ENCODE peak calls at places on chromosomes 7 and 10, in seven cellular contexts. I is MCF 10A, Y is GM20000, A is H9, N is hepatocyte, K is choroid plexus epithelial cell, O is endothelial cell of umbilical vein. J is an unnamed sample.

GRCh38 chr10:63373176-63373575 is 92.6 kb downstream of the JMJD1C start:
- DNase-seq in I (no peak), Y (no peak), A (no peak), N (no peak), K (no peak), O (no peak), J (no peak)

GRCh38 chr10:118572286-118573041 is 23.0 kb downstream of the PRLHR start:
- DNase-seq in I (no peak), Y (no peak), A (no peak), N (no peak), K (no peak), O (no peak), J (peak)

GRCh38 chr10:15485684-15486316 is 114.7 kb upstream of the FAM171A1 start:
- DNase-seq in I (peak), Y (no peak), A (no peak), N (no peak), K (peak), O (no peak), J (peak)

GRCh38 chr10:120598377-120598776 is 141.3 kb downstream of the PLPP4 start:
- DNase-seq in I (no peak), Y (no peak), A (peak), N (no peak), K (no peak), O (no peak), J (no peak)

GRCh38 chr7:16071246-16071857 is 350.0 kb downstream of the CRPPA start:
- DNase-seq in I (peak), Y (peak), A (no peak), N (peak), K (peak), O (peak), J (peak)

GRCh38 chr7:99253369-99253768 is 19.3 kb upstream of the MYH16 start:
- DNase-seq in I (no peak), Y (no peak), A (no peak), N (no peak), K (no peak), O (no peak), J (no peak)

GRCh38 chr7:143130541-143130940 is 1.3 kb upstream of the PIP start:
- DNase-seq in I (no peak), Y (no peak), A (no peak), N (no peak), K (no peak), O (no peak), J (no peak)

GRCh38 chr10:22849077-22849810 is 78.6 kb upstream of the ARMC3 start:
- DNase-seq in I (peak), Y (no peak), A (no peak), N (peak), K (peak), O (peak), J (peak)

GRCh38 chr10:71766717-71767419 is 6.5 kb downstream of the VSIR start:
- DNase-seq in I (peak), Y (peak), A (no peak), N (peak), K (peak), O (peak), J (peak)

GRCh38 chr7:139610595-139610994 is 87.1 kb downstream of the CLEC2L start:
- DNase-seq in I (no peak), Y (no peak), A (no peak), N (no peak), K (no peak), O (no peak), J (no peak)

GRCh38 chr10:15168296-15168780 is at the start of gene NMT2:
- DNase-seq in I (no peak), Y (no peak), A (peak), N (no peak), K (no peak), O (peak), J (no peak)

GRCh38 chr7:1103009-1103788 is 15.3 kb downstream of the GPER1 start:
- DNase-seq in I (no peak), Y (peak), A (no peak), N (peak), K (peak), O (no peak), J (no peak)

GRCh38 chr10:73253226-73253557 is 748 bp upstream of the MRPS16 start:
- DNase-seq in I (no peak), Y (peak), A (no peak), N (peak), K (peak), O (no peak), J (no peak)

GRCh38 chr10:121781101-121781500 is 146.7 kb downstream of the ATE1 start:
- DNase-seq in I (peak), Y (no peak), A (no peak), N (peak), K (no peak), O (no peak), J (no peak)

GRCh38 chr10:54131833-54132232 is 669.2 kb downstream of the PCDH15 start:
- DNase-seq in I (no peak), Y (no peak), A (no peak), N (no peak), K (no peak), O (no peak), J (no peak)

GRCh38 chr7:2802082-2802481 is 42.0 kb downstream of the GNA12 start:
- DNase-seq in I (no peak), Y (no peak), A (no peak), N (no peak), K (peak), O (peak), J (peak)

GRCh38 chr7:22934023-22934422 is 79.9 kb downstream of the HYCC1 start:
- DNase-seq in I (no peak), Y (no peak), A (no peak), N (no peak), K (no peak), O (no peak), J (peak)

GRCh38 chr7:45221896-45222604 is 64.5 kb downstream of the RAMP3 start:
- DNase-seq in I (no peak), Y (no peak), A (peak), N (no peak), K (no peak), O (no peak), J (no peak)

GRCh38 chr7:28091190-28091589 is 89.4 kb downstream of the JAZF1 start:
- DNase-seq in I (no peak), Y (no peak), A (no peak), N (no peak), K (peak), O (no peak), J (no peak)

GRCh38 chr7:76223286-76223972 is 21.7 kb downstream of the SRRM3 start:
- DNase-seq in I (no peak), Y (no peak), A (no peak), N (no peak), K (no peak), O (no peak), J (no peak)

GRCh38 chr10:69874464-69874863 is 72.8 kb downstream of the COL13A1 start:
- DNase-seq in I (peak), Y (no peak), A (no peak), N (no peak), K (peak), O (peak), J (peak)

GRCh38 chr7:123791001-123791400 is 42.2 kb upstream of the WASL start:
- DNase-seq in I (no peak), Y (no peak), A (no peak), N (no peak), K (no peak), O (no peak), J (no peak)

GRCh38 chr7:150927157-150927953 is 50.8 kb downstream of the KCNH2 start:
- DNase-seq in I (no peak), Y (no peak), A (no peak), N (no peak), K (no peak), O (no peak), J (peak)

GRCh38 chr7:22447008-22447407 is 53.0 kb downstream of the STEAP1B start:
- DNase-seq in I (no peak), Y (peak), A (no peak), N (no peak), K (no peak), O (no peak), J (no peak)

GRCh38 chr10:35228058-35228457 is 101.4 kb downstream of the CREM start:
- DNase-seq in I (no peak), Y (no peak), A (no peak), N (no peak), K (no peak), O (no peak), J (no peak)

GRCh38 chr7:83850037-83850619 is 201.2 kb upstream of the SEMA3E start:
- DNase-seq in I (no peak), Y (no peak), A (no peak), N (no peak), K (peak), O (no peak), J (peak)

GRCh38 chr10:132665946-132666732 is 119.8 kb downstream of the NKX6-2 start:
- DNase-seq in I (peak), Y (no peak), A (no peak), N (no peak), K (peak), O (peak), J (peak)

GRCh38 chr10:63573068-63573697 is 52.0 kb downstream of the REEP3 start:
- DNase-seq in I (peak), Y (peak), A (no peak), N (peak), K (peak), O (peak), J (peak)

GRCh38 chr10:120760246-120760645 is 90.9 kb upstream of the WDR11 start:
- DNase-seq in I (no peak), Y (no peak), A (no peak), N (no peak), K (no peak), O (peak), J (no peak)

GRCh38 chr7:43593010-43593409 is 10.1 kb downstream of the STK17A start:
- DNase-seq in I (no peak), Y (no peak), A (no peak), N (no peak), K (no peak), O (no peak), J (no peak)

GRCh38 chr7:130896051-130896881 is 162.3 kb upstream of the KLF14 start:
- DNase-seq in I (no peak), Y (no peak), A (no peak), N (no peak), K (peak), O (no peak), J (peak)

GRCh38 chr7:15954671-15955354 is 268.3 kb upstream of the MEOX2 start:
- DNase-seq in I (no peak), Y (no peak), A (no peak), N (no peak), K (peak), O (no peak), J (peak)

GRCh38 chr7:116633131-116633988 is 38.6 kb upstream of the MET start:
- DNase-seq in I (peak), Y (peak), A (no peak), N (no peak), K (peak), O (no peak), J (peak)

GRCh38 chr10:70478191-70479160 is at the start of gene PALD1:
- DNase-seq in I (peak), Y (peak), A (peak), N (peak), K (peak), O (peak), J (peak)

GRCh38 chr7:35039343-35039742 is 2.1 kb upstream of the DPY19L1 start:
- DNase-seq in I (no peak), Y (no peak), A (no peak), N (no peak), K (no peak), O (no peak), J (no peak)

GRCh38 chr10:71397340-71398212 is 856 bp downstream of the CDH23 start:
- DNase-seq in I (no peak), Y (no peak), A (no peak), N (no peak), K (no peak), O (no peak), J (no peak)

GRCh38 chr7:158228131-158228530 is 359.5 kb downstream of the PTPRN2 start:
- DNase-seq in I (no peak), Y (no peak), A (no peak), N (no peak), K (no peak), O (no peak), J (no peak)

GRCh38 chr7:158229945-158230344 is 357.7 kb downstream of the PTPRN2 start:
- DNase-seq in I (no peak), Y (no peak), A (no peak), N (no peak), K (no peak), O (no peak), J (no peak)

GRCh38 chr7:158227258-158227657 is 360.4 kb downstream of the PTPRN2 start:
- DNase-seq in I (no peak), Y (no peak), A (no peak), N (no peak), K (no peak), O (no peak), J (no peak)

GRCh38 chr7:158228986-158229385 is 358.6 kb downstream of the PTPRN2 start:
- DNase-seq in I (peak), Y (no peak), A (peak), N (no peak), K (peak), O (no peak), J (no peak)
- TF ChIP-seq CTCF in I (no peak), Y (no peak), A (peak), N (peak), K (no peak), O (no peak), J (no peak)

GRCh38 chr10:76514891-76515290 is 1083.5 kb downstream of the LRMDA start:
- DNase-seq in I (no peak), Y (no peak), A (no peak), N (no peak), K (no peak), O (no peak), J (no peak)

GRCh38 chr10:76504823-76505222 is 1073.4 kb downstream of the LRMDA start:
- DNase-seq in I (no peak), Y (no peak), A (no peak), N (no peak), K (no peak), O (no peak), J (no peak)

GRCh38 chr10:76509501-76509900 is 1078.1 kb downstream of the LRMDA start:
- DNase-seq in I (no peak), Y (no peak), A (no peak), N (no peak), K (peak), O (no peak), J (no peak)
- TF ChIP-seq CTCF in I (no peak), Y (no peak), A (no peak), N (no peak), K (no peak), O (no peak), J (no peak)

GRCh38 chr7:12067156-12067831 is 143.8 kb upstream of the TMEM106B start:
- DNase-seq in I (peak), Y (peak), A (peak), N (peak), K (peak), O (peak), J (peak)
- TF ChIP-seq CTCF in I (peak), Y (peak), A (peak), N (peak), K (peak), O (peak), J (peak)

GRCh38 chr10:33967721-33968120 is 633.3 kb upstream of the NRP1 start:
- DNase-seq in I (no peak), Y (no peak), A (no peak), N (no peak), K (no peak), O (no peak), J (no peak)
- TF ChIP-seq CTCF in I (no peak), Y (no peak), A (no peak), N (no peak), K (no peak), O (no peak), J (no peak)

DNA sequence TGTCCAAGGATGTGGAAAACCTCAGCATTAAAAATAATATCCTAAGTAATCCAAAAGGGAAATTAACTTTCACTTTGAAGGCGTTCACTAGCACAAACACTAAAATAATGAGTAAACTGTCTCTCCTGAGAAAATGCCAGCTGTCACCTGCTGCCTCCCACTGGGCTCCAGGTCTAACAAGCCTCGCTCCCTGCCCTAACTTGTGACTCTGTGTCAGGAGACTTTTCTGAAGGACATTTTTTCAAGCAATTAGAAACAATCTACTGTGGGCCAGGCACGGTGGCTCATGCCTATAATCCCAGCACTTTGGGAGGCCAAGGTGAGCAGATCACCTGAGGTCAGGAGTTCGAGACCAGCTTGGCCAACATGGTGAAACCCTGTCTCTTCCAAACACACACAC is 72.8 kb upstream of the GLCCI1 start:
- DNase-seq in I (no peak), Y (no peak), A (no peak), N (no peak), K (no peak), O (no peak), J (no peak)
- TF ChIP-seq CTCF in I (no peak), Y (no peak), A (no peak), N (peak), K (no peak), O (no peak), J (no peak)

J was measured in fibroblast of mammary gland.